ENCODE peak calls at places on chromosomes 5 and 9, in five cellular contexts. T is cardiac muscle cell, F is colonic mucosa, O is vagina, V is HepG2. X is an unnamed sample. For H3K4me1 and H3K9me3, the result is how much of the 10 kb centered on the place peaks cover.

GRCh38 chr5:135353952-135354721 is 44.9 kb downstream of the MACROH2A1 start:
- DNase-seq in T (peak), F (no peak), O (no peak), V (no peak), X (no peak)

GRCh38 chr5:128538249-128539037 is 398 bp upstream of the FBN2 start:
- DNase-seq in T (peak), F (peak), O (no peak), V (no peak), X (no peak)

GRCh38 chr9:23587903-23588302 is 238.1 kb downstream of the ELAVL2 start:
- DNase-seq in T (no peak), F (no peak), O (no peak), V (no peak), X (no peak)

GRCh38 chr5:53943938-53944337 is 366.4 kb downstream of the ARL15 start:
- DNase-seq in T (peak), F (no peak), O (no peak), V (no peak), X (no peak)

GRCh38 chr9:88980732-88981336 is 10.4 kb upstream of the S1PR3 start:
- DNase-seq in T (no peak), F (no peak), O (peak), V (no peak), X (no peak)

GRCh38 chr5:158513490-158514301 is 586.0 kb downstream of the EBF1 start:
- DNase-seq in T (no peak), F (no peak), O (no peak), V (no peak), X (no peak)

GRCh38 chr9:93111371-93112115 is 15.5 kb downstream of the CARD19 start:
- DNase-seq in T (no peak), F (no peak), O (no peak), V (peak), X (no peak)

GRCh38 chr9:72661401-72662135 is 140.2 kb downstream of the TMC1 start:
- DNase-seq in T (peak), F (no peak), O (no peak), V (no peak), X (no peak)

GRCh38 chr5:158874814-158875213 is 224.9 kb downstream of the EBF1 start:
- DNase-seq in T (no peak), F (no peak), O (no peak), V (no peak), X (no peak)

GRCh38 chr5:61440596-61440995 is 108.5 kb downstream of the ZSWIM6 start:
- DNase-seq in T (no peak), F (no peak), O (no peak), V (no peak), X (no peak)

GRCh38 chr5:69477170-69477569 is 15.4 kb upstream of the OCLN start:
- DNase-seq in T (peak), F (no peak), O (no peak), V (no peak), X (no peak)

GRCh38 chr9:700365-701282 is 140.9 kb upstream of the DMRT1 start:
- DNase-seq in T (no peak), F (no peak), O (no peak), V (no peak), X (no peak)

GRCh38 chr5:80713640-80714039 is 58.9 kb upstream of the DHFR start:
- DNase-seq in T (no peak), F (no peak), O (no peak), V (no peak), X (no peak)

GRCh38 chr5:39231705-39232525 is 12.6 kb upstream of the FYB1 start:
- DNase-seq in T (peak), F (no peak), O (no peak), V (peak), X (no peak)

GRCh38 chr5:157892974-157893373 is 34.0 kb upstream of the CLINT1 start:
- DNase-seq in T (no peak), F (no peak), O (no peak), V (no peak), X (no peak)

GRCh38 chr9:36102742-36103495 is 33.6 kb upstream of the GLIPR2 start:
- DNase-seq in T (peak), F (peak), O (no peak), V (peak), X (peak)

GRCh38 chr9:114181583-114182409 is 26.5 kb downstream of the COL27A1 start:
- DNase-seq in T (no peak), F (no peak), O (no peak), V (no peak), X (no peak)

GRCh38 chr9:89878003-89878411 is 273.2 kb downstream of the GADD45G start:
- DNase-seq in T (no peak), F (no peak), O (no peak), V (no peak), X (no peak)

GRCh38 chr5:6108540-6108848 is 269.9 kb downstream of the MED10 start:
- DNase-seq in T (no peak), F (no peak), O (no peak), V (no peak), X (no peak)

GRCh38 chr9:109117856-109118801 is 1.6 kb downstream of the TMEM245 start:
- DNase-seq in T (peak), F (peak), O (no peak), V (peak), X (peak)

GRCh38 chr5:146000072-146000471 is 63.7 kb downstream of the SH3RF2 start:
- DNase-seq in T (no peak), F (no peak), O (no peak), V (no peak), X (no peak)

GRCh38 chr5:157568717-157569116 is 6.9 kb downstream of the ADAM19 start:
- DNase-seq in T (no peak), F (no peak), O (no peak), V (no peak), X (no peak)

DNA sequence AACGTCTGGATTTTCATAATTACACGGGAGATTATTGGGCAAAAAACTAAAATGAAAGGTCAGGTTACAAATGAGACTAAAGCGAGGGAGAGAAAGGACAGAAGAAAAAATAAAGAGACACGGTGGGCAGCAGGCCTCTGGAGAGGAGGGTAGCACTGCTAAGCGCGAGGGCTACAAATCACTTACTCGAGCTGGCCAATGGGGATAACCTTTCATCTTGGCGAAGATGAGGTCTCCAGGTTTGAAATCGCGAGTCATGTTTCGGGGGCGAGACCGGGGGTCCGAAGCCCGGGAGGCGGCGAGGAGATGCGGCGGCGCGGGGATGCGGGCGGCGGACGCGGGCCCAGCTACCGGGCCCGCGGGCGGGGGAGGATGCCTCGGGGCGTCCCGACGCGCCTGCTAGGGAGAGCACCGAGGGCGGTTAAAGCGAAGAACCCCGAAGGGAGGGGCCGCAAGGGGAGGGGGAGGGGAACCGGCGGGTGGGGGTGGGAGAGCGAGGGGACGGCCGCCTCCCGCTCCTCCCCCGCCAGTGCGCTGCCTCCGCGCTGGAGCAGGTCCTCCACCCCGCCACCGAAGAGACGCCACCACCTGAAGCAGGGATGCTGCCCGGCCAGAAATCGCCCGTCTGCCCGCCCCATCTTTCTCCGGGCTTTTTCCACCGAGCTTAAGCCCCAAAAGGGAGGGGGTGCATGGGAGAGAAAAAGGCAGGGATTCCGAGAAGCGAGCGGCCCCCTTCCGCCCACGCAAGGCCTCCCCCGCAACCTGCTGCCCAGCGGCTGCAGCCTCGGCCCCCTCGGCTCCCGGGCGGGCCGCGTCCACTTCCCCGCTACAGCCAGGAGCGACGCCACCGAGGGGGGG is 610 bp downstream of the PSIP1 start:
- DNase-seq in T (peak), F (peak), O (no peak), V (peak), X (peak)
- H3K4me1 ChIP-seq in T (under half), F (under half), O (under half), V (under half), X (under half)

DNA sequence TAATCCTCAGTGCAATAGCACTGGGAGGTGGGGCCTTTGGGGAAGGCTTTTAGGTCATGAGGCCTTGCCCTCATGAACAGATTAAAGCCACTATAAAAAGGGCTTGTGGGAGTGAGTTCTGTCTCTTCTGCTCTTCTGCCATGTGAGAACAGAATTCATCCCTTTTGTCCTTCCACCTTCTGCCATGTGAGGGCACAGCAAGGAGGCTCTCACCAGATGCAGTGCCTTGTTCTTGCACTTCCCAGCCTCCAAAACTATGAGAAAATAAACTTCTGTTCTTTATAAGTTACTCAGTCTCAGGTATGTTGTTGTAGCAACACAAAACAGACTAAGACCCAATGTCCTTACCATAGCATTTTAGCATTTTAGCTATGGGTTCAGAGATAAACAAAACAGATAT is 81.7 kb upstream of the CPLX2 start:
- DNase-seq in T (no peak), F (no peak), O (no peak), V (no peak), X (no peak)
- TF ChIP-seq CTCF in T (no peak), F (no peak), O (no peak), V (no peak), X (no peak)

DNA sequence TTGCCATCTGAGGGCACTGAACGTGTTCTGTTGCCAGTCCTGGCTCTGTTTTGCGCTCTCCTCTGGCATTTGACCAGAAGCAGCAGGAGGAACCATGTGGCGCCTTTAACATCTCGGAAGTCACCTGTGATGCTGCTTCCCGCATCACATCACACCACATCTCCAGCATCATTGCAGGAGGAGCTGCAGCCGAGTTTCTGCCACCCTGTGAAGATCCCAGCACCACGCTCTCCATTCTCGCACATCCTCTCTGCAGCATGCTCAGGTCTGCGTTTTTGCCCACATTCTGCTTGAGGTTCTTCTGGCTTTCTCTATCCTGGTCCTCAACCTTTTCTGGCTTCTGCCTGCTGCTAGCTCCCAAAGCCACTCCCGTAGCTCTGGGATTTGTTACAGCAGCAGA is 11.0 kb upstream of the IRX4 start:
- DNase-seq in T (no peak), F (no peak), O (no peak), V (no peak), X (no peak)
- H3K9me3 ChIP-seq in T (under half), F (under half), O (under half), V (under half), X (under half)

GRCh38 chr5:32506809-32507208 is 62.3 kb upstream of the ZFR start:
- DNase-seq in T (peak), F (no peak), O (no peak), V (no peak), X (no peak)

GRCh38 chr5:32506251-32506661 is 61.7 kb upstream of the ZFR start:
- DNase-seq in T (peak), F (no peak), O (no peak), V (no peak), X (no peak)

GRCh38 chr5:32508806-32509805 is 64.6 kb upstream of the ZFR start:
- DNase-seq in T (peak), F (no peak), O (no peak), V (no peak), X (no peak)

GRCh38 chr5:32505718-32506117 is 61.2 kb upstream of the ZFR start:
- DNase-seq in T (peak), F (no peak), O (no peak), V (no peak), X (no peak)

GRCh38 chr5:32507738-32508434 is 63.3 kb upstream of the ZFR start:
- DNase-seq in T (peak), F (no peak), O (no peak), V (no peak), X (no peak)
- H3K4me1 ChIP-seq in T (under half), F (under half), O (under half), V (under half), X (under half)

GRCh38 chr9:97853844-97854695 is 1.0 kb downstream of the FOXE1 start:
- DNase-seq in T (peak), F (no peak), O (no peak), V (no peak), X (no peak)
- TF ChIP-seq CTCF in T (no peak), F (no peak), O (no peak), V (no peak), X (no peak)

GRCh38 chr9:137988051-137988450 is 110.5 kb downstream of the CACNA1B start:
- DNase-seq in T (no peak), F (no peak), O (no peak), V (no peak), X (no peak)
- H3K9me3 ChIP-seq in T (under half), F (under half), O (under half), V (under half), X (under half)

DNA sequence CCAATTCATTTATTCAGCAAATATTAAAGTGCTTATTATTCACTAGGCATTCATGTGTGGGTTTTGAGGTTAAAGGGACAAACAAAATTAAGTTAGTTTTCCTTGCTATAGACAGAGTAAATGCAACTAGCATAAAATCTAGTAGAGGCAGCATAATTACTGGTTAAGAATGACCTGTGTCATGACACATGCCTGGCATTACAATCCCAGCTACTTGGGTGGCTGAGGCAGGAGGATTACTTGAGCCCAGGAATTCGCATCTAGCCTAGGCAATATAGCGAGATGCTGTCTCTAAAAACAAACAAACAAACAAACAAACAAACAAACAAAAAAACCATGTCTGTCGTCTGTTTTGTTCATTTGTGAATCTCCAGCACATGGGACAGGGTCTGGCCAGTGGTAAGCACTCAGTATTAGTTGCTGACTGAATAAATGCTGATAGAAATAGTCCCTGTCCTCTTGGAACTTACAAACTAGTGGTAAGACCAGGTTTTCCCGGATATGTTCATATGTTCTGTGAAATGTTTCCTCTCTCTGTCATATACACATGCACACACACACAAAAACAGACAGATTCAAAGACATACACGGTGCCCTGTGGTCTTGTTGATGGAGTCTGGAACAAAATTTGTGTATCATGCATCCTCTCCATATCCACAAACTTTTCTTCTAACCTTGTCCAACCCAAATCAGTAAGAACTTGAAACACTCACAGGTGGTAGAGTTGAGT is 41.8 kb upstream of the TNFAIP8 start:
- DNase-seq in T (no peak), F (no peak), O (no peak), V (no peak), X (no peak)
- H3K4me1 ChIP-seq in T (under half), F (under half), O (under half), V (under half), X (under half)

GRCh38 chr5:178825444-178825843 is 34.3 kb upstream of the ZNF354B start:
- DNase-seq in T (no peak), F (no peak), O (no peak), V (no peak), X (no peak)
- TF ChIP-seq CTCF in T (no peak), F (no peak), O (no peak), V (no peak), X (no peak)